ENCODE peak calls at places on chromosomes 1 and 21, in eight cellular contexts. H is coronary artery; Z is right cardiac atrium; U is iris pigment epithelial cell; Q is HAP-1; K is heart left ventricle; F is stimulated activated CD4-positive, alpha-beta T cell treated with anti-CD3 and anti-CD28 coated beads, Interleukin-1b, Interleukin-23, amount 100 ng/mL, for 4 hours; J is psoas muscle. V is an unnamed sample.

GRCh38 chr1:2373551-2374259 is 17.6 kb downstream of the MORN1 start:
- DNase-seq in U (no peak), J (peak), H (no peak), Z (peak), F (no peak), K (peak), Q (no peak), V (peak)

GRCh38 chr1:198776602-198777029 is 137.8 kb downstream of the PTPRC start:
- DNase-seq in J (no peak), K (peak), H (no peak), Q (no peak), U (peak), F (no peak), Z (peak), V (no peak)

GRCh38 chr1:203564024-203564423 is 62.6 kb upstream of the ATP2B4 start:
- DNase-seq in J (no peak), U (peak), K (no peak), Q (no peak), H (no peak), F (no peak), Z (no peak), V (no peak)

GRCh38 chr21:32256873-32257620 is 21.8 kb downstream of the MIS18A start:
- DNase-seq in U (peak), Z (peak), Q (no peak), H (peak), K (peak), J (peak), F (no peak), V (peak)

GRCh38 chr1:206479164-206480125 is 9.2 kb downstream of the IKBKE start:
- DNase-seq in F (peak), Q (peak), Z (peak), K (no peak), U (peak), H (no peak), J (peak), V (peak)

GRCh38 chr1:206854401-206855129 is 10.9 kb upstream of the IL20 start:
- DNase-seq in Z (no peak), H (no peak), J (no peak), F (no peak), Q (no peak), K (no peak), U (no peak), V (no peak)

GRCh38 chr21:38355992-38356781 is 99.4 kb downstream of the KCNJ15 start:
- DNase-seq in K (peak), J (peak), F (peak), U (peak), Z (peak), Q (no peak), H (peak), V (peak)

GRCh38 chr1:15923241-15923640 is 52.7 kb downstream of the ZBTB17 start:
- DNase-seq in U (peak), K (no peak), Z (no peak), H (no peak), Q (no peak), J (no peak), F (no peak), V (no peak)

GRCh38 chr1:26044414-26044813 is 1.5 kb downstream of the SLC30A2 start:
- DNase-seq in U (no peak), J (no peak), Q (no peak), H (no peak), F (no peak), Z (no peak), K (no peak), V (no peak)

GRCh38 chr1:150931773-150932172 is 5.6 kb downstream of the SETDB1 start:
- DNase-seq in Z (no peak), J (no peak), H (no peak), Q (no peak), U (peak), K (no peak), F (no peak), V (no peak)

GRCh38 chr1:178945763-178946266 is 74.9 kb upstream of the ANGPTL1 start:
- DNase-seq in J (peak), F (no peak), Z (peak), H (peak), U (peak), K (no peak), Q (no peak), V (peak)

GRCh38 chr1:29824025-29824424 is 587.7 kb downstream of the PTPRU start:
- DNase-seq in H (no peak), U (no peak), F (no peak), Z (no peak), J (no peak), K (no peak), Q (no peak), V (no peak)

GRCh38 chr1:99374109-99374508 is 109.8 kb downstream of the PLPPR4 start:
- DNase-seq in F (no peak), K (no peak), Q (no peak), Z (no peak), J (no peak), H (no peak), U (no peak), V (no peak)

GRCh38 chr1:151943591-151943990 is 34.3 kb upstream of the THEM4 start:
- DNase-seq in Q (no peak), U (no peak), K (no peak), H (no peak), Z (no peak), J (no peak), F (no peak), V (no peak)

GRCh38 chr21:41627428-41627827 is 119.5 kb upstream of the TMPRSS2 start:
- DNase-seq in K (no peak), U (peak), J (no peak), F (no peak), H (no peak), Z (no peak), Q (no peak), V (no peak)

GRCh38 chr1:199684686-199685273 is 342.7 kb upstream of the NR5A2 start:
- DNase-seq in U (peak), K (no peak), H (no peak), Z (no peak), J (no peak), Q (peak), F (peak), V (no peak)

GRCh38 chr1:13828454-13829151 is 128.6 kb downstream of the PRDM2 start:
- DNase-seq in K (no peak), H (no peak), J (peak), Z (no peak), F (no peak), U (no peak), Q (peak), V (peak)

GRCh38 chr1:23963617-23964234 is 4.1 kb downstream of the PNRC2 start:
- DNase-seq in K (no peak), U (no peak), F (no peak), Z (no peak), J (no peak), Q (no peak), H (no peak), V (no peak)

GRCh38 chr1:113058861-113059441 is 14.0 kb upstream of the LRIG2 start:
- DNase-seq in Z (no peak), K (no peak), H (peak), Q (no peak), J (no peak), F (no peak), U (no peak), V (no peak)

GRCh38 chr1:228038387-228039005 is 31.7 kb downstream of the WNT3A start:
- DNase-seq in F (no peak), H (peak), K (peak), U (no peak), J (peak), Z (no peak), Q (no peak), V (no peak)